ENCODE peak calls at places on chromosomes 13 and 19, in ten cellular contexts. I is fibroblast of pulmonary artery; V is activated CD4-positive, CD25-positive, alpha-beta regulatory T cell; R is stimulated activated CD8-positive, alpha-beta memory T cell treated with anti-CD3 and anti-CD28 coated beads, Interleukin-4, amount 100 ng/mL, for 4 hours; J is activated CD8-positive, alpha-beta memory T cell treated with anti-CD3 and anti-CD28 coated beads for 24 hours; T is activated T-helper 2 cell treated with anti-CD3 and anti-CD28 coated beads, Interferon-gamma antibody, Interleukin-2, Interleukin-4, amounts not matched to agents 10 μg/mL and 5 μg/mL and 100 μg/mL, durations not matched to agents 14 hours and 24 hours and 36 hours; Z is T-cell; A is BE2C; B is NCI-H1417; S is stimulated activated CD4-positive, alpha-beta T cell treated with anti-CD3 and anti-CD28 coated beads, Interleukin-15, amount 100 ng/mL, for 1 hour. X is an unnamed sample.
A peak's percentile ranks its signal among the peaks of the same experiment; 100 is the strongest.

GRCh38 chr13:112137144-112137543 is 70.2 kb downstream of the SOX1 start:
- DNase-seq in I (no peak), V (no peak), R (no peak), J (no peak), T (no peak), Z (no peak), A (no peak), B (no peak), S (no peak), X (no peak)

GRCh38 chr13:77176350-77176749 is 149.4 kb upstream of the FBXL3 start:
- DNase-seq in I (peak; percentile 50), V (no peak), R (no peak), J (no peak), T (no peak), Z (no peak), A (no peak), B (no peak), S (no peak), X (no peak)

GRCh38 chr19:18425515-18426415 is 6.6 kb downstream of the SSBP4 start:
- DNase-seq in I (peak; percentile 65), V (no peak), R (no peak), J (no peak), T (no peak), Z (no peak), A (peak; percentile 12), B (no peak), S (no peak), X (no peak)

GRCh38 chr13:64397699-64398098 is 2832.4 kb downstream of the PCDH9 start:
- DNase-seq in I (peak; percentile 5), V (no peak), R (no peak), J (no peak), T (no peak), Z (no peak), A (no peak), B (no peak), S (no peak), X (no peak)

GRCh38 chr13:85009447-85009846 is 789.8 kb downstream of the SLITRK6 start:
- DNase-seq in I (no peak), V (no peak), R (no peak), J (no peak), T (no peak), Z (no peak), A (no peak), B (no peak), S (no peak), X (no peak)

GRCh38 chr19:572891-573825 is 762 bp downstream of the BSG start:
- DNase-seq in I (peak; percentile 60), V (no peak), R (no peak), J (no peak), T (no peak), Z (no peak), A (no peak), B (peak; percentile 75), S (no peak), X (no peak)

GRCh38 chr19:45448887-45449299 is 18.9 kb upstream of the FOSB start:
- DNase-seq in I (no peak), V (no peak), R (no peak), J (no peak), T (no peak), Z (no peak), A (no peak), B (no peak), S (no peak), X (peak; percentile 89)

GRCh38 chr13:29922281-29922821 is 71.9 kb upstream of the UBL3 start:
- DNase-seq in I (peak; percentile 20), V (no peak), R (no peak), J (no peak), T (no peak), Z (no peak), A (no peak), B (no peak), S (no peak), X (no peak)

GRCh38 chr13:84366484-84366883 is 484.2 kb upstream of the SLITRK1 start:
- DNase-seq in I (peak; percentile 21), V (no peak), R (no peak), J (no peak), T (no peak), Z (no peak), A (no peak), B (no peak), S (no peak), X (no peak)

GRCh38 chr19:55175117-55175867 is 4.8 kb downstream of the SYT5 start:
- DNase-seq in I (no peak), V (no peak), R (no peak), J (no peak), T (no peak), Z (no peak), A (peak; percentile 76), B (no peak), S (no peak), X (no peak)

GRCh38 chr19:41688687-41689086 is 617 bp upstream of the CEACAM7 start:
- DNase-seq in I (no peak), V (no peak), R (no peak), J (no peak), T (no peak), Z (no peak), A (no peak), B (no peak), S (no peak), X (no peak)

GRCh38 chr13:107450931-107451330 is 764.4 kb downstream of the LIG4 start:
- DNase-seq in I (peak; percentile 92), V (no peak), R (no peak), J (no peak), T (no peak), Z (no peak), A (peak; percentile 55), B (no peak), S (no peak), X (no peak)

GRCh38 chr13:40986328-40986856 is 32.7 kb downstream of the ELF1 start:
- DNase-seq in I (no peak), V (no peak), R (no peak), J (no peak), T (no peak), Z (no peak), A (no peak), B (no peak), S (no peak), X (no peak)

GRCh38 chr19:40320558-40320935 is 27.6 kb downstream of the C19orf47 start:
- DNase-seq in I (no peak), V (no peak), R (no peak), J (no peak), T (no peak), Z (no peak), A (no peak), B (no peak), S (no peak), X (no peak)

GRCh38 chr13:23380534-23380933 is 53.0 kb downstream of the SACS start:
- DNase-seq in I (peak; percentile 58), V (no peak), R (no peak), J (no peak), T (no peak), Z (no peak), A (no peak), B (no peak), S (no peak), X (no peak)

GRCh38 chr19:43662487-43662886 is 7.5 kb downstream of the PLAUR start:
- DNase-seq in I (peak; percentile 30), V (no peak), R (no peak), J (no peak), T (no peak), Z (no peak), A (no peak), B (no peak), S (no peak), X (no peak)

GRCh38 chr13:51998723-51999471 is 12.4 kb downstream of the ATP7B start:
- DNase-seq in I (no peak), V (no peak), R (no peak), J (no peak), T (no peak), Z (no peak), A (no peak), B (no peak), S (no peak), X (no peak)

X was measured in RWPE2.